ENCODE peak calls at places on chromosomes 7 and 10, in six cellular contexts. R is NCI-H526, L is amniotic epithelial cell, S is putamen, H is T follicular helper cell, O is nephron progenitor cell. B is an unnamed sample.

GRCh38 chr7:26153246-26153822 is 1.3 kb downstream of the NFE2L3 start:
- DNase-seq in R (peak), L (no peak), S (no peak), H (no peak), O (peak), B (no peak)

GRCh38 chr7:44693641-44694313 is 54.9 kb upstream of the ZMIZ2 start:
- DNase-seq in R (no peak), L (peak), S (no peak), H (no peak), O (no peak), B (no peak)

GRCh38 chr7:32318300-32319018 is 171.7 kb downstream of the LSM5 start:
- DNase-seq in R (no peak), L (no peak), S (no peak), H (no peak), O (no peak), B (no peak)

GRCh38 chr10:15813415-15813814 is 46.9 kb downstream of the MINDY3 start:
- DNase-seq in R (peak), L (peak), S (no peak), H (no peak), O (no peak), B (no peak)

GRCh38 chr7:92609921-92610518 is 19.8 kb upstream of the FAM133B start:
- DNase-seq in R (peak), L (peak), S (no peak), H (no peak), O (no peak), B (no peak)

GRCh38 chr7:143002856-143003255 is 24.1 kb downstream of the OR9A2 start:
- DNase-seq in R (no peak), L (no peak), S (no peak), H (no peak), O (no peak), B (no peak)

GRCh38 chr7:147586526-147586925 is 1004.0 kb upstream of the C7orf33 start:
- DNase-seq in R (no peak), L (no peak), S (no peak), H (no peak), O (no peak), B (no peak)

GRCh38 chr7:78153285-78153684 is 354.7 kb downstream of the PHTF2 start:
- DNase-seq in R (no peak), L (no peak), S (no peak), H (no peak), O (no peak), B (no peak)

GRCh38 chr7:107592361-107593024 is 12.4 kb downstream of the BCAP29 start:
- DNase-seq in R (no peak), L (no peak), S (no peak), H (no peak), O (no peak), B (no peak)

GRCh38 chr7:156480671-156481070 is 159.9 kb upstream of the RNF32 start:
- DNase-seq in R (no peak), L (no peak), S (no peak), H (no peak), O (no peak), B (no peak)

GRCh38 chr7:152851881-152852417 is 92.4 kb downstream of the ACTR3B start:
- DNase-seq in R (no peak), L (no peak), S (no peak), H (no peak), O (no peak), B (no peak)

GRCh38 chr10:77180794-77181193 is 456.8 kb downstream of the KCNMA1 start:
- DNase-seq in R (no peak), L (no peak), S (no peak), H (no peak), O (no peak), B (no peak)

GRCh38 chr7:47807756-47808155 is 140.5 kb downstream of the PKD1L1 start:
- DNase-seq in R (no peak), L (no peak), S (no peak), H (no peak), O (no peak), B (no peak)

GRCh38 chr10:125151170-125151823 is 9.1 kb downstream of the CTBP2 start:
- DNase-seq in R (no peak), L (no peak), S (no peak), H (no peak), O (no peak), B (no peak)

GRCh38 chr10:13827418-13827817 is 240.7 kb downstream of the PRPF18 start:
- DNase-seq in R (no peak), L (peak), S (no peak), H (no peak), O (no peak), B (no peak)

GRCh38 chr7:86773309-86773708 is 129.6 kb downstream of the GRM3 start:
- DNase-seq in R (no peak), L (no peak), S (no peak), H (no peak), O (no peak), B (no peak)

GRCh38 chr7:30090111-30090510 is 44.7 kb upstream of the MTURN start:
- DNase-seq in R (no peak), L (no peak), S (no peak), H (no peak), O (no peak), B (no peak)

GRCh38 chr10:101545898-101546297 is 42.2 kb downstream of the POLL start:
- DNase-seq in R (no peak), L (no peak), S (no peak), H (no peak), O (no peak), B (no peak)

GRCh38 chr10:72238392-72239175 is 22.5 kb upstream of the ASCC1 start:
- DNase-seq in R (no peak), L (no peak), S (no peak), H (no peak), O (no peak), B (no peak)